ENCODE peak calls at places on chromosomes 13 and 19, in ten cellular contexts. H, J, V, E, G, Q, N, F, Z and D are unnamed samples.

GRCh38 chr19:38617283-38617763 is 430 bp downstream of the MAP4K1 start:
- DNase-seq in H (no peak), J (no peak), V (no peak), E (no peak), G (no peak), Q (no peak), N (no peak), F (no peak), Z (no peak), D (no peak)

GRCh38 chr19:2608602-2608922 is 93.9 kb downstream of the GNG7 start:
- DNase-seq in H (no peak), J (no peak), V (no peak), E (no peak), G (no peak), Q (no peak), N (no peak), F (no peak), Z (no peak), D (no peak)

GRCh38 chr19:958967-959685 is 25.0 kb upstream of the WDR18 start:
- DNase-seq in H (no peak), J (no peak), V (no peak), E (peak; percentile 37), G (no peak), Q (no peak), N (peak; percentile 51), F (no peak), Z (no peak), D (peak; percentile 44)

GRCh38 chr13:28531195-28531955 is 36.4 kb upstream of the FLT1 start:
- DNase-seq in H (no peak), J (no peak), V (no peak), E (no peak), G (peak; percentile 42), Q (no peak), N (peak; percentile 26), F (peak; percentile 89), Z (no peak), D (peak; percentile 33)

GRCh38 chr13:83220241-83220640 is 662.0 kb downstream of the SLITRK1 start:
- DNase-seq in H (no peak), J (no peak), V (no peak), E (no peak), G (no peak), Q (no peak), N (no peak), F (no peak), Z (no peak), D (no peak)

GRCh38 chr19:21434516-21434915 is 37.6 kb downstream of the ZNF493 start:
- DNase-seq in H (no peak), J (no peak), V (no peak), E (no peak), G (no peak), Q (no peak), N (no peak), F (no peak), Z (no peak), D (no peak)

GRCh38 chr13:101127741-101128353 is 288.5 kb downstream of the NALCN start:
- DNase-seq in H (peak; percentile 2), J (peak; percentile 63), V (no peak), E (no peak), G (peak; percentile 3), Q (no peak), N (peak; percentile 37), F (peak; percentile 38), Z (no peak), D (peak; percentile 71)

GRCh38 chr19:3656073-3656746 is 29.6 kb upstream of the CACTIN start:
- DNase-seq in H (no peak), J (no peak), V (no peak), E (no peak), G (no peak), Q (no peak), N (peak; percentile 97), F (no peak), Z (no peak), D (peak; percentile 28)

GRCh38 chr19:16076958-16077611 is 790 bp downstream of the TPM4 start:
- DNase-seq in H (peak; percentile 32), J (peak; percentile 22), V (no peak), E (no peak), G (no peak), Q (no peak), N (no peak), F (peak; percentile 85), Z (no peak), D (peak; percentile 53)

GRCh38 chr13:47831265-47831664 is 169.8 kb downstream of the SUCLA2 start:
- DNase-seq in H (no peak), J (no peak), V (no peak), E (no peak), G (no peak), Q (no peak), N (no peak), F (no peak), Z (no peak), D (peak; percentile 40)

GRCh38 chr13:97220151-97220900 is 1.8 kb upstream of the MBNL2 start:
- DNase-seq in H (no peak), J (no peak), V (no peak), E (no peak), G (no peak), Q (no peak), N (no peak), F (no peak), Z (no peak), D (no peak)

GRCh38 chr19:3161453-3161852 is 17.1 kb upstream of the S1PR4 start:
- DNase-seq in H (no peak), J (no peak), V (no peak), E (no peak), G (no peak), Q (no peak), N (peak; percentile 28), F (no peak), Z (no peak), D (peak; percentile 70)

GRCh38 chr13:32881792-32882175 is 134.4 kb upstream of the KL start:
- DNase-seq in H (no peak), J (peak; percentile 93), V (no peak), E (no peak), G (no peak), Q (no peak), N (no peak), F (no peak), Z (no peak), D (no peak)

GRCh38 chr19:43124360-43124759 is 41.9 kb upstream of the PSG2 start:
- DNase-seq in H (no peak), J (no peak), V (no peak), E (no peak), G (no peak), Q (no peak), N (no peak), F (no peak), Z (no peak), D (no peak)

GRCh38 chr19:7833225-7834156 is 3.5 kb downstream of the EVI5L start:
- DNase-seq in H (no peak), J (no peak), V (no peak), E (no peak), G (no peak), Q (peak; percentile 86), N (peak; percentile 11), F (peak; percentile 22), Z (no peak), D (peak; percentile 85)

GRCh38 chr13:70723732-70724131 is 615.5 kb upstream of the KLHL1 start:
- DNase-seq in H (no peak), J (peak; percentile 5), V (no peak), E (no peak), G (no peak), Q (no peak), N (no peak), F (no peak), Z (no peak), D (no peak)

GRCh38 chr19:49499030-49499670 is 2.9 kb downstream of the RPS11 start:
- DNase-seq in H (no peak), J (no peak), V (no peak), E (no peak), G (no peak), Q (no peak), N (no peak), F (peak; percentile 32), Z (no peak), D (no peak)

GRCh38 chr13:113969973-113970611 is 3.8 kb downstream of the C13orf46 start:
- DNase-seq in H (no peak), J (no peak), V (no peak), E (no peak), G (no peak), Q (peak; percentile 81), N (no peak), F (peak; percentile 62), Z (peak; percentile 39), D (no peak)

GRCh38 chr19:17860331-17860992 is 752 bp downstream of the RPL18A start:
- DNase-seq in H (no peak), J (no peak), V (no peak), E (no peak), G (no peak), Q (no peak), N (no peak), F (no peak), Z (no peak), D (no peak)

GRCh38 chr19:39246951-39247669 is 1.5 kb downstream of the IFNL4 start:
- DNase-seq in H (peak; percentile 2), J (no peak), V (no peak), E (no peak), G (no peak), Q (no peak), N (no peak), F (peak; percentile 86), Z (peak; percentile 60), D (peak; percentile 7)

GRCh38 chr13:33441015-33441414 is 155.5 kb upstream of the STARD13 start:
- DNase-seq in H (no peak), J (peak; percentile 6), V (no peak), E (no peak), G (no peak), Q (no peak), N (peak; percentile 23), F (peak; percentile 23), Z (no peak), D (peak; percentile 59)

GRCh38 chr13:64332048-64332447 is 2898.1 kb downstream of the PCDH9 start:
- DNase-seq in H (no peak), J (peak; percentile 2), V (no peak), E (no peak), G (no peak), Q (no peak), N (no peak), F (no peak), Z (no peak), D (no peak)

GRCh38 chr13:28537149-28537548 is 42.2 kb upstream of the FLT1 start:
- DNase-seq in H (no peak), J (no peak), V (no peak), E (no peak), G (no peak), Q (no peak), N (no peak), F (no peak), Z (no peak), D (no peak)

GRCh38 chr19:35332817-35333216 is 3.8 kb downstream of the CD22 start:
- DNase-seq in H (no peak), J (no peak), V (no peak), E (peak; percentile 31), G (no peak), Q (no peak), N (no peak), F (no peak), Z (no peak), D (no peak)